ENCODE peak calls at places on chromosomes 13 and 19, in four cellular contexts. W is HCT116, K is HepG2, D is K562. A is an unnamed sample.
A peak's percentile ranks its signal among the peaks of the same experiment; 100 is the strongest.

GRCh38 chr13:102848956-102849355 is 3.1 kb downstream of the ERCC5 start:
- DNase-seq in K (no peak), D (no peak), W (no peak), A (no peak)

GRCh38 chr13:29362849-29363604 is 232.5 kb downstream of the SLC7A1 start:
- DNase-seq in D (peak; percentile 47), W (peak; percentile 28), K (peak; percentile 43), A (peak; percentile 62)

GRCh38 chr13:97223711-97224461 is 1.8 kb downstream of the MBNL2 start:
- DNase-seq in D (peak; percentile 35), K (peak; percentile 64), W (peak; percentile 43), A (no peak)

GRCh38 chr19:52442179-52442578 is 11.2 kb upstream of the ZNF578 start:
- DNase-seq in W (no peak), D (no peak), K (no peak), A (no peak)

GRCh38 chr13:95552539-95553270 is at the start of gene CLDN10:
- DNase-seq in W (no peak), D (peak; percentile 13), K (no peak), A (peak; percentile 53)

GRCh38 chr19:33199441-33200265 is 5.5 kb downstream of the LRP3 start:
- DNase-seq in W (no peak), K (no peak), D (no peak), A (no peak)

GRCh38 chr19:28980236-28980868 is 232.6 kb downstream of the UQCRFS1 start:
- DNase-seq in D (no peak), K (no peak), W (no peak), A (no peak)

GRCh38 chr19:57583521-57584416 is at the start of gene ZIK1:
- DNase-seq in K (peak; percentile 83), D (no peak), W (no peak), A (peak; percentile 90)

GRCh38 chr19:4744451-4745170 is 21.0 kb upstream of the DPP9 start:
- DNase-seq in W (no peak), K (no peak), D (peak; percentile 45), A (no peak)

GRCh38 chr19:35266149-35266903 is 2.4 kb upstream of the USF2 start:
- DNase-seq in W (no peak), K (no peak), D (no peak), A (no peak)

GRCh38 chr19:45097776-45098520 is 5.0 kb downstream of the PPP1R37 start:
- DNase-seq in K (peak; percentile 90), D (peak; percentile 68), W (no peak), A (no peak)

GRCh38 chr13:27667946-27668345 is 46.3 kb downstream of the POLR1D start:
- DNase-seq in D (peak; percentile 9), K (no peak), W (no peak), A (no peak)

GRCh38 chr19:31979949-31980670 is 365.3 kb upstream of the ZNF507 start:
- DNase-seq in W (no peak), D (no peak), K (no peak), A (no peak)

GRCh38 chr19:57803594-57804325 is 11.0 kb downstream of the ZNF552 start:
- DNase-seq in K (peak; percentile 30), D (no peak), W (peak; percentile 12), A (no peak)

GRCh38 chr13:43128504-43128929 is 105.1 kb downstream of the DNAJC15 start:
- DNase-seq in W (no peak), D (no peak), K (no peak), A (no peak)

GRCh38 chr13:36674337-36675212 is 755 bp downstream of the SERTM1 start:
- DNase-seq in D (no peak), K (no peak), W (no peak), A (peak; percentile 52)

GRCh38 chr19:33293255-33294057 is 8.9 kb downstream of the CEBPA start:
- DNase-seq in D (peak; percentile 31), K (peak; percentile 93), W (no peak), A (no peak)

GRCh38 chr19:28305513-28305912 is 907.4 kb downstream of the UQCRFS1 start:
- DNase-seq in K (no peak), D (no peak), W (no peak), A (no peak)

GRCh38 chr19:14957464-14957863 is 16.2 kb downstream of the OR7C2 start:
- DNase-seq in D (no peak), W (no peak), K (no peak), A (no peak)
- TF ChIP-seq FOSL1 in D (no peak), W (no peak), K (no peak), A (no peak)

DNA sequence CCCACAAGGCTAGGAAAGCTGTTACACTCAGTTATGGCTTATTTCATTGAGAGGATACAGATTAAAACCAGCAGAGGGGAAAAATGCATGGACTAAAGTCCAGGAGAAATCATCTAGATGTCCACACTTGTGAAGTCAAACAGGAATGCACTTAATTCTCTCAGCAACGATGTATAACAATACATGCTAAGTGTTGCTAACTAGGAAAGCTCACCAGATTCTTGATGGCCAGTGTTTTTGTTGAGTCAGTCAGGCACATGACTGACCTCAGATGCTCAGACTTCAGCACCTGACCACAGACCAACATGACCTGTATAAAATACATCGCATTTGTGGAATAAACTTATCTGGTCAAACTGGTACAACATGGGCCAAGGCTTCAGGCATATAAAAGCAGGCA is 470.2 kb upstream of the PRR20A start:
- DNase-seq in K (no peak), W (no peak), D (no peak), A (no peak)
- TF ChIP-seq FOSL1 in K (no peak), W (no peak), D (no peak), A (no peak)

DNA sequence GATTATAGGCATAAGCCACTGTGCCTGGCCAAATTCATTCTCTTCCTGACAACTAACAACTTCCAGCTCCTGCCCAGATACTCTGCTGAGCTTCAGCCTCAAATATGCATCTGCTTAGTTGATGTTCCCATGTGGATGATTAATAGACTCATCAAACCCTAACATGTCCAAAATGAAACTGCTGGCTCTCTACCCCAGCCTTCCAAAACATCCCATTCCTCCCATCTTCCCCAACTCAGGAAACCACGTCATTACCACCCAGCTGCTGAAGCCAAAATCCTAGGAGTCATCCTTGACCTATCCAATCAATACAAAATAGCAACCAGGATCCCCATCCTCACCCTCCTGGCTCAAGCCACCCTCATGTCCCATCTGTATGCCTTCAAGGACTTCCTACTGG is 20.9 kb downstream of the POU2F2 start:
- DNase-seq in D (no peak), W (no peak), K (no peak), A (no peak)
- TF ChIP-seq FOSL1 in D (no peak), W (no peak), K (no peak), A (no peak)

GRCh38 chr19:43462383-43462782 is 3.0 kb downstream of the LYPD3 start:
- DNase-seq in K (no peak), D (no peak), W (no peak), A (no peak)

GRCh38 chr19:43463381-43464088 is 1.9 kb downstream of the LYPD3 start:
- DNase-seq in D (peak; percentile 99), K (peak; percentile 85), W (peak; percentile 90), A (peak; percentile 99)

GRCh38 chr19:43462887-43463380 is 2.5 kb downstream of the LYPD3 start:
- DNase-seq in W (no peak), D (no peak), K (no peak), A (peak; percentile 93)

GRCh38 chr19:43465468-43466120 is at the start of gene LYPD3:
- DNase-seq in W (peak; percentile 71), K (no peak), D (peak; percentile 39), A (no peak)

DNA sequence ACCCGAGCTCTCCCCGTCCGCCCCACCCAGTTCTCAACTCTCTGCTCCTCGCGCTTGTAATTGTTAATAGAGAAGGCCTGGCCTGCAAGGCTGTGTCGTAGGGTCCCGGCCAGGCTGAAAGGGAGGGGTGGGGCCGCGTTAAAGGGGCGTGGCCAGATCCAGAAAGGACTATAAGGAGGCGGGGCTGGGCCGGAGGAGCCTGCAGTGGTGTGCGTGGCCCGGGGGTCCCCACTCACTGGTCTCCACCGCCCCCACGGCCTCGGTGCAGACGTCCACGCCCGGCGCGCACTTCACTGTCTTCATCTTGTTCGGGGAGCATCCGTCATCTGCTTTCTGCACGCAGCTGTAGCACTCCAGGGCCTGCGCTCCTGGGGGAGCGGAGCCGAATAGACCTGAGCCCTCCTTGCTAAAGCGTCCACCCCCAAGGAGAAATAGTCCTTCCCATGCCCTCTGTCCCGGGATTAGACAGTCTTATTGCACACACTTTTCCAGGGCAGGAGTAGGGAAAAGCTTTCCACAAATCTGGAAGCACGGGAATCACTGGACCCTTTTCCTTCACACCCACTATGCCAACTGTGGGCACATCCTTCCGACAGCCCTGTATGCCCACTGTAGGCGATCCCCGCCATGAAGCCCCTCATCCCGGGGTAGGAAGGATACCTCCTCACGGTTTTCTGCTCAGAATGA is 1.2 kb downstream of the LYPD3 start:
- DNase-seq in K (no peak), W (no peak), D (peak; percentile 86), A (no peak)
- TF ChIP-seq FOSL1 in K (no peak), W (no peak), D (no peak), A (no peak)

DNA sequence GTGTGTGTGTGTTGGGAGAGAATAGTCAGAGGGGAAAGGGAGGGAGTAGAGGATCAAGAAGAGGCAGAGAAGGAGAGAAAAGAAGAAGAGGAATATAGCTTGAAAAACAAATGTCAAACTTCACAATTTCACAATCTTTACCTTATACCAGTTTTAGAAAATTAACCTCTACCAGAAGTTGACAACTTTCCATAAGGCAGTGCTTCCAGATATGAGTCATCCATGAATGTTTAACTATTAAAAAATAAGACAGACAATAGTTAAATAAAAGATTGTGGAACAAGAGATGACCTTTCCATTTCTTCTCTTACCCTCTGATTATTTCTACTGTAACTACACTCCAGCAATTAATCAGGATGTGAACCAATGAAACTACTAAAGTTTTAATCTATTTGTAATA is 229.4 kb downstream of the ITGBL1 start:
- DNase-seq in K (no peak), W (no peak), D (no peak), A (no peak)
- TF ChIP-seq FOSL1 in K (no peak), W (no peak), D (no peak), A (no peak)

GRCh38 chr19:1725100-1726064 is 27.9 kb upstream of the ONECUT3 start:
- DNase-seq in K (peak; percentile 25), D (peak; percentile 100), W (no peak), A (no peak)
- TF ChIP-seq FOSL1 in K (no peak), D (no peak), W (no peak), A (no peak)

GRCh38 chr19:47230122-47230920 is 678 bp downstream of the BBC3 start:
- DNase-seq in D (peak; percentile 84), K (peak; percentile 32), W (no peak), A (no peak)
- TF ChIP-seq FOSL1 in D (peak; percentile 50), K (no peak), W (no peak), A (no peak)

A was measured in H1.